ENCODE peak calls at places on chromosome 12, in five cellular contexts. E is RWPE1, Q is psoas muscle, K is IMR-90, S is GM23338. N is an unnamed sample.

GRCh38 chr12:49298160-49298559 is 3.2 kb downstream of the PRPH start:
- DNase-seq in E (no peak), S (no peak), Q (no peak), K (no peak), N (no peak)

GRCh38 chr12:100356646-100357223 is at the start of gene SLC17A8:
- DNase-seq in Q (no peak), S (peak; percentile 77), E (no peak), K (no peak), N (no peak)

GRCh38 chr12:109987615-109988014 is 8.6 kb downstream of the GIT2 start:
- DNase-seq in K (peak; percentile 90), Q (no peak), E (no peak), S (no peak), N (no peak)

GRCh38 chr12:5428332-5429221 is 3.3 kb upstream of the NTF3 start:
- DNase-seq in S (peak; percentile 65), Q (no peak), E (no peak), K (peak; percentile 75), N (no peak)

GRCh38 chr12:52232916-52233461 is at the start of gene KRT7:
- DNase-seq in S (peak; percentile 58), E (peak; percentile 88), K (no peak), Q (no peak), N (no peak)

GRCh38 chr12:123828871-123829547 is 66.9 kb downstream of the DNAH10 start:
- DNase-seq in K (no peak), S (no peak), Q (no peak), E (no peak), N (no peak)

GRCh38 chr12:58957298-58957697 is 37.0 kb upstream of the LRIG3 start:
- DNase-seq in K (no peak), E (no peak), Q (no peak), S (no peak), N (no peak)

GRCh38 chr12:113903381-113903863 is 62.7 kb downstream of the RBM19 start:
- DNase-seq in S (no peak), K (peak; percentile 85), E (no peak), Q (no peak), N (no peak)

GRCh38 chr12:108773798-108774788 is 42.8 kb upstream of the CORO1C start:
- DNase-seq in K (peak; percentile 68), E (peak; percentile 86), Q (peak; percentile 94), S (peak; percentile 31), N (peak; percentile 94)

GRCh38 chr12:58787021-58787760 is 133.1 kb downstream of the LRIG3 start:
- DNase-seq in Q (no peak), S (no peak), E (no peak), K (no peak), N (no peak)

GRCh38 chr12:124923906-124924734 is 9.7 kb upstream of the UBC start:
- DNase-seq in E (no peak), Q (no peak), K (peak; percentile 82), S (peak; percentile 74), N (no peak)

GRCh38 chr12:53048033-53048779 is 1.7 kb upstream of the TNS2 start:
- DNase-seq in E (no peak), K (no peak), S (peak; percentile 47), Q (peak; percentile 93), N (peak; percentile 94)

GRCh38 chr12:100403446-100403845 is 46.6 kb downstream of the SLC17A8 start:
- DNase-seq in Q (no peak), E (peak; percentile 18), K (no peak), S (no peak), N (no peak)

DNA sequence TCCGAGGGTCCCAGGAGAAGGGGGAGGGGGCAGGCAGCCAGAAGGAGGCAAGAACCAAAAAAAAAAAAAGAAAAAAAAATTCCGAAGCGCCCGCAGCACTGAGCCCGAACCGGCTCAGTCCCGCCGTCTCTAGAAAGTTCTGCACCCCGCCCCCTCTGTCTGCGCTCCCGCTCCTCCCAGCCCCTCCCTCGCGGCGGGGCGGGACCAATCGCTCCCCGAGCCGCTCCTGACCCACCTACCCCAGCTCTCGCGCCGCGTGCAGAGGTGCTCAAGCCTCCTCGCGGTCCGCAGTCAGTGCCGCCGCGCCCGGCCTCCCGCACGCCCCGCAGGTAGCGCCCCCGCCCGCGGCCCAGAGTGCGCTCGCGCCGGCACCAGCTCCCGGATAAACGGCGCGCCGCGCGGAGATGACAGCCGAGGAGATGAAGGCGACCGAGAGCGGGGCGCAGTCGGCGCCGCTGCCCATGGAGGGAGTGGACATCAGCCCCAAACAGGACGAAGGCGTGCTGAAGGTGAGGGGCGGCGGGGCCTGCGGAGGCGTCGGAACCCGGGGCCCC is at the start of gene FKBP4:
- DNase-seq in S (peak; percentile 96), Q (peak; percentile 93), E (peak; percentile 94), K (peak; percentile 73), N (peak; percentile 87)
- H3K27ac ChIP-seq in S (peak within 1 kb of the TSS; percentile 79), Q (peak within 1 kb of the TSS; percentile 92), E (peak within 1 kb of the TSS; percentile 67), K (peak within 1 kb of the TSS; percentile 61), N (peak within 1 kb of the TSS; percentile 92)

GRCh38 chr12:12441051-12441807 is 84.4 kb downstream of the BORCS5 start:
- DNase-seq in E (no peak), K (no peak), Q (no peak), S (no peak), N (no peak)
- H3K27ac ChIP-seq in E (no peak overlapping the region), K (no peak overlapping the region), Q (no peak overlapping the region), S (no peak overlapping the region), N (peak overlapping the region; percentile 59)

GRCh38 chr12:65740873-65741600 is 83.2 kb upstream of the HMGA2 start:
- DNase-seq in S (peak; percentile 93), Q (peak; percentile 73), K (peak; percentile 74), E (peak; percentile 72), N (peak; percentile 5)
- H3K27ac ChIP-seq in S (peak overlapping the region; percentile 94), Q (no peak overlapping the region), K (peak overlapping the region; percentile 76), E (peak overlapping the region; percentile 96), N (no peak overlapping the region)

GRCh38 chr12:78143717-78144116 is 313.0 kb downstream of the NAV3 start:
- DNase-seq in Q (no peak), S (no peak), E (no peak), K (no peak), N (no peak)

GRCh38 chr12:78146365-78146772 is 315.7 kb downstream of the NAV3 start:
- DNase-seq in S (peak; percentile 63), Q (no peak), E (no peak), K (peak; percentile 62), N (no peak)

GRCh38 chr12:78149459-78149858 is 318.8 kb downstream of the NAV3 start:
- DNase-seq in Q (no peak), K (no peak), E (no peak), S (no peak), N (no peak)
- H3K27ac ChIP-seq in Q (no peak overlapping the region), K (no peak overlapping the region), E (no peak overlapping the region), S (no peak overlapping the region), N (no peak overlapping the region)

DNA sequence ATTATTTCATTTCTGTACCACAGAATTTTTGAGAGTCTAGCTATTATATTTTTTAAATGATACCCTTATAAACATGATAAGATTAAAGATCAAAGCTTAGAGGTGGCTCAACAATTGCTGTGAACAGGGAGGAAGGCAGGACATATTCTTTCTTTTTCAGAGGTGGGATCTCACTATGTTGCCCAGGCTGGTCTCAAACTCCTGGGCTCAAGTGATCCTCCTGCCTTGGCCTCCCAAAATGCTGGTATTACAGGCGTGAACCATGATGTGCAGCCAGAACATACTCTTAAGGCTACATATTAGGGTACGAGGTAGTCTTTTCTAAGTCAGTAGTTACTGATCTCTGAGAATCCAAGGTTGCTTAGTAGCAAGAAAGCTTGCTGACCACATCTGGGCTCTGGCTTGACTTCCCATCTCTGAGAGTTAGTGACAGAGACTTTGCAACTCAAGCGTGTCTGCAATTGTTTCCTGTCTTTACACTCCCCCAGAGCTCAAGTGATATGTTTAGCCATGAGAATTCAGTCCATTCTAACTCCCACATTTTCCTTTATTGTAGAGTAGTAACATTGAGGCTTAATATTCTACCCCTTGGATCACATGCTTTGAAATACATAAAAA is 8.6 kb downstream of the RAB5B start:
- DNase-seq in Q (no peak), K (no peak), E (no peak), S (no peak), N (no peak)
- H3K27ac ChIP-seq in Q (no peak overlapping the region), K (no peak overlapping the region), E (no peak overlapping the region), S (no peak overlapping the region), N (no peak overlapping the region)

GRCh38 chr12:15038137-15038536 is 65.3 kb downstream of the PDE6H start:
- DNase-seq in S (no peak), K (no peak), Q (no peak), E (no peak), N (no peak)
- H3K27ac ChIP-seq in S (no peak overlapping the region), K (no peak overlapping the region), Q (no peak overlapping the region), E (no peak overlapping the region), N (no peak overlapping the region)

DNA sequence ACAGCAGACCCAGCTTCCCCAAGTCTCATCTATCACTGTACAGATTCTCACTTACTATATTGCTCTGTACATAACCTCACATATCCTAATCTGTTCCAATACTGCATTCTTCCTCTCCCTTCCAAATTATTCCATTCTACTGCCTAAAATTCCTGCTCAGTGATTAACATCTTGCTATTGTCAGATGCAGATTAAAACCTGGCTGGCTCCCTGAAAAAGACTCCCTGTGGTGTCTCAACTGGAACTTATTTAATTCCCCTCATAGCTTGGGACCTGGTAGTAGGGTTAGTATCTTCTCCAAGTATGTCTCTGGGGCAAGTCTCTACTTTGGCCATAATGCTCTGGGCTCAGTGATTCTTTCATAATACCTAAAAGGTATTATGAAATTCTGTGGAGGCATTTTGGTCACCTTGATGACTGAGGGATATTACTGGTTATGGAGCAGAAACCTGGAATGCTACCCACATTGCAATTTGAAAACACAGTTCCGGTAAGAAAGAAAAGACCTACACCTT is 55.8 kb downstream of the PAWR start:
- DNase-seq in K (no peak), E (peak; percentile 26), S (peak; percentile 68), Q (no peak), N (no peak)
- H3K27ac ChIP-seq in K (no peak overlapping the region), E (no peak overlapping the region), S (peak overlapping the region; percentile 5), Q (no peak overlapping the region), N (no peak overlapping the region)

GRCh38 chr12:68621092-68622081 is 10.7 kb downstream of the RAP1B start:
- DNase-seq in K (no peak), Q (no peak), S (no peak), E (no peak), N (no peak)

GRCh38 chr12:68623984-68624383 is 13.3 kb downstream of the RAP1B start:
- DNase-seq in E (no peak), S (no peak), Q (no peak), K (peak; percentile 61), N (no peak)

GRCh38 chr12:68623059-68623458 is 12.4 kb downstream of the RAP1B start:
- DNase-seq in K (no peak), Q (no peak), E (no peak), S (no peak), N (no peak)

GRCh38 chr12:68620528-68620927 is 9.8 kb downstream of the RAP1B start:
- DNase-seq in E (no peak), Q (no peak), S (no peak), K (no peak), N (no peak)

DNA sequence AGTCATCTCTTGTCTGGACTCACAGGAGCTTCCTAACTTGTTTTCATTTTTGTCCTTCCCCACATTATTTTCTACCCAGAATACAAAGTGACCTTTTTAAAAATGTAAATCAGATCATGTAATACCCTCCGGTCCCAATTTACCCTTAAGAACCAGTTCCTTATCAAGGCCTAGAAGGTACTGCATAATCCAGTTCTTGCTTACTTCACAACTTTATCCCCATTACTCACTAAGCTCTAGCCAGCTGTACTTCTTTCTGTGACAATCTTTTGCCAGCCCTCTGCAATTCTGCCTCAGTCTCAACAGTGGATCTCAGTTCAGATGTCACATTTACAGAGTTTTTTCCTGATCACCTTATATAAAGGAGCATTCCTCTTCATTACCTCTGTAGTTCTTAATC is 11.6 kb downstream of the RAP1B start:
- DNase-seq in S (no peak), K (no peak), Q (no peak), E (no peak), N (no peak)
- H3K27ac ChIP-seq in S (no peak overlapping the region), K (no peak overlapping the region), Q (no peak overlapping the region), E (no peak overlapping the region), N (peak overlapping the region; percentile 29)